ENCODE peak calls at places on chromosomes 1 and 21, in eight cellular contexts. P, W, S, K, H, L, V and E are unnamed samples.

GRCh38 chr1:151199860-151200581 is 1.7 kb downstream of the PIP5K1A start:
- DNase-seq in P (no peak), W (no peak), S (no peak), K (peak), H (no peak), L (no peak), V (peak), E (no peak)

GRCh38 chr21:45330075-45330781 is 42.5 kb upstream of the POFUT2 start:
- DNase-seq in P (no peak), W (no peak), S (peak), K (peak), H (no peak), L (peak), V (no peak), E (peak)

GRCh38 chr1:109133815-109134214 is 19.9 kb downstream of the ELAPOR1 start:
- DNase-seq in P (peak), W (no peak), S (peak), K (no peak), H (no peak), L (no peak), V (no peak), E (peak)

GRCh38 chr1:158285756-158286241 is 3.9 kb upstream of the CD1C start:
- DNase-seq in P (no peak), W (no peak), S (peak), K (no peak), H (no peak), L (no peak), V (no peak), E (peak)

GRCh38 chr1:65069186-65069585 is 78.8 kb upstream of the AK4 start:
- DNase-seq in P (no peak), W (no peak), S (no peak), K (no peak), H (no peak), L (no peak), V (no peak), E (no peak)

GRCh38 chr1:49163041-49163440 is 386.4 kb upstream of the BEND5 start:
- DNase-seq in P (no peak), W (no peak), S (no peak), K (no peak), H (no peak), L (no peak), V (peak), E (no peak)

GRCh38 chr1:229848762-229849677 is 218.0 kb upstream of the GALNT2 start:
- DNase-seq in P (no peak), W (peak), S (no peak), K (no peak), H (no peak), L (no peak), V (peak), E (no peak)

GRCh38 chr1:54600947-54601725 is 22.2 kb downstream of the FAM151A start:
- DNase-seq in P (no peak), W (no peak), S (no peak), K (no peak), H (no peak), L (no peak), V (no peak), E (no peak)

GRCh38 chr1:34002810-34003209 is 138.9 kb downstream of the HMGB4 start:
- DNase-seq in P (no peak), W (peak), S (no peak), K (no peak), H (no peak), L (no peak), V (no peak), E (no peak)

GRCh38 chr1:89615676-89616598 is 17.0 kb upstream of the LRRC8C start:
- DNase-seq in P (peak), W (no peak), S (peak), K (no peak), H (no peak), L (no peak), V (peak), E (no peak)

GRCh38 chr1:6867688-6868370 is 82.6 kb downstream of the CAMTA1 start:
- DNase-seq in P (no peak), W (no peak), S (no peak), K (no peak), H (no peak), L (no peak), V (no peak), E (no peak)

GRCh38 chr1:10530281-10530740 is 55.6 kb downstream of the PEX14 start:
- DNase-seq in P (no peak), W (no peak), S (no peak), K (peak), H (peak), L (no peak), V (no peak), E (peak)